ENCODE peak calls at places on chromosomes 5 and 9, in four cellular contexts. One of them, this sample, is unnamed.

GRCh38 chr5:3143382-3143781 is 391.9 kb upstream of the IRX2 start:
- DNase-seq in GM23248: no peak
- DNase-seq in stomach: no peak
- DNase-seq in Karpas-422: no peak
- DNase-seq in this sample: no peak

GRCh38 chr9:126326228-126327015 is at the start of gene MVB12B:
- DNase-seq in Karpas-422: no peak
- DNase-seq in stomach: peak; percentile 53
- DNase-seq in GM23248: peak; percentile 68
- DNase-seq in this sample: peak; percentile 42

GRCh38 chr5:1187234-1187949 is 14.0 kb upstream of the SLC6A19 start:
- DNase-seq in stomach: no peak
- DNase-seq in Karpas-422: no peak
- DNase-seq in GM23248: no peak
- DNase-seq in this sample: peak; percentile 1

GRCh38 chr9:117783828-117784227 is 79.6 kb downstream of the TLR4 start:
- DNase-seq in GM23248: no peak
- DNase-seq in stomach: peak; percentile 26
- DNase-seq in Karpas-422: peak; percentile 65
- DNase-seq in this sample: no peak

GRCh38 chr5:176530983-176531901 is 6.0 kb downstream of the RNF44 start:
- DNase-seq in stomach: no peak
- DNase-seq in GM23248: peak; percentile 46
- DNase-seq in Karpas-422: no peak
- DNase-seq in this sample: peak; percentile 64

GRCh38 chr5:78964889-78965288 is 20.2 kb downstream of the ARSB start:
- DNase-seq in Karpas-422: peak; percentile 49
- DNase-seq in GM23248: peak; percentile 79
- DNase-seq in stomach: no peak
- DNase-seq in this sample: no peak

GRCh38 chr5:100668511-100668910 is 133.3 kb downstream of the FAM174A start:
- DNase-seq in stomach: no peak
- DNase-seq in GM23248: peak; percentile 30
- DNase-seq in Karpas-422: no peak
- DNase-seq in this sample: no peak

GRCh38 chr9:121252104-121252851 is 15.7 kb upstream of the GSN start:
- DNase-seq in GM23248: no peak
- DNase-seq in stomach: no peak
- DNase-seq in Karpas-422: no peak
- DNase-seq in this sample: no peak

GRCh38 chr5:36685631-36686147 is 79.3 kb downstream of the SLC1A3 start:
- DNase-seq in stomach: no peak
- DNase-seq in GM23248: peak; percentile 47
- DNase-seq in Karpas-422: no peak
- DNase-seq in this sample: no peak

GRCh38 chr5:91291628-91292569 is 91.2 kb downstream of the ARRDC3 start:
- DNase-seq in stomach: no peak
- DNase-seq in GM23248: no peak
- DNase-seq in Karpas-422: no peak
- DNase-seq in this sample: no peak

GRCh38 chr9:33244150-33244784 is 4.3 kb downstream of the SPINK4 start:
- DNase-seq in Karpas-422: no peak
- DNase-seq in stomach: no peak
- DNase-seq in GM23248: no peak
- DNase-seq in this sample: no peak

GRCh38 chr5:56693220-56693579 is 122.1 kb upstream of the MAP3K1 start:
- DNase-seq in GM23248: no peak
- DNase-seq in Karpas-422: no peak
- DNase-seq in stomach: no peak
- DNase-seq in this sample: no peak

GRCh38 chr9:136160321-136160938 is 41.8 kb upstream of the TMEM250 start:
- DNase-seq in GM23248: no peak
- DNase-seq in Karpas-422: no peak
- DNase-seq in stomach: no peak
- DNase-seq in this sample: no peak

GRCh38 chr5:105639068-105639467 is 2031.7 kb downstream of the EFNA5 start:
- DNase-seq in GM23248: no peak
- DNase-seq in stomach: no peak
- DNase-seq in Karpas-422: no peak
- DNase-seq in this sample: no peak

DNA sequence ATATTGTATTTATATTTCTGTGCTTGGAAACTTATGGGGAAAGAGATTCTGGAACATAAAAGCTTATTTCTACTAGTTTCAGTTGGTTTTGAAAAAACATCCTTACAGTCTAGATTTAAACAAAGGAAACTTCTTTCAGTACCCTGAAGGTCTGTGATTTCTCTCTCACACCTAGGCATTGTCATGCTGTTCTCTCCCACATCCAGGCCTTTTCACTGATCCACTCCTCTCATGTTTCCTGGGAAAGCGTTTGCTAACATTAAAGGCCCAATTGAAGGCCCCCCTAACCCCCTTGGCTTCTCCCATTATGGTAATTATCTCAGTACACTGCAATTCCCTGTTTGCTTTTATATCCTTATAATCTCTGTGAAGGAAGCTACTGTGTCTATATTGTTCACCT is 856 bp upstream of the PCDHGA3 start:
- DNase-seq in stomach: no peak
- DNase-seq in Karpas-422: no peak
- DNase-seq in GM23248: no peak
- DNase-seq in this sample: no peak
- H3K9me3 ChIP-seq in stomach: peaks cover 100% of the 10 kb centered on the region
- H3K9me3 ChIP-seq in Karpas-422: no peaks in the 10 kb centered on the region
- H3K9me3 ChIP-seq in GM23248: no peaks in the 10 kb centered on the region
- H3K9me3 ChIP-seq in this sample: peaks cover 2% of the 10 kb centered on the region

GRCh38 chr9:113738506-113738897 is 137.6 kb upstream of the ZNF618 start:
- DNase-seq in GM23248: peak; percentile 12
- DNase-seq in Karpas-422: no peak
- DNase-seq in stomach: no peak
- DNase-seq in this sample: no peak
- H3K27me3 ChIP-seq in GM23248: peaks cover 31% of the 10 kb centered on the region
- H3K27me3 ChIP-seq in Karpas-422: no peaks in the 10 kb centered on the region
- H3K27me3 ChIP-seq in stomach: no peaks in the 10 kb centered on the region
- H3K27me3 ChIP-seq in this sample: peaks cover 2% of the 10 kb centered on the region

DNA sequence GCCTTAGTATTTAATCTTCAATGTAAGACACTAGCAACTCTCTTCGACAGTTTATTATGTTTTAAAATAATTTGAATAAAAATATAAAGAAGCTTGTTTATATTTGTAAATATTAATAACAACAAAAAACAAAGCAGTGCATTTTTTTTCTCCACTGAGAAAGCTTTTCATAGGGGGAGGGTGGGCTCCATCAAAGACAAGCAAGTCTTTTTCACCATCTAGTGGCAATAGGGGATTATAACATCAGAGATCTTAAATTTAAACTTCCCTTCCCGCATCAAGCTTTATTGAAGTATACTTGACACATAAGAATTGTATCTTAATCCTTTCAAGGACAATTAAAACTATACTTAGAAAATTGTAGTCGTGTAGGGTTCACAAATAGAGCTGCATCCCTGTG is 9.3 kb upstream of the OR13F1 start:
- DNase-seq in stomach: no peak
- DNase-seq in Karpas-422: peak; percentile 63
- DNase-seq in GM23248: peak; percentile 15
- DNase-seq in this sample: no peak
- H3K4me3 ChIP-seq in stomach: no peak overlapping the region
- H3K4me3 ChIP-seq in Karpas-422: no peak overlapping the region
- H3K4me3 ChIP-seq in GM23248: no peak overlapping the region
- H3K4me3 ChIP-seq in this sample: no peak overlapping the region

GRCh38 chr5:141261238-141261546 is 16.0 kb downstream of the PCDHB15 start:
- DNase-seq in stomach: no peak
- DNase-seq in Karpas-422: no peak
- DNase-seq in GM23248: no peak
- DNase-seq in this sample: no peak

GRCh38 chr5:141258464-141258863 is 13.3 kb downstream of the PCDHB15 start:
- DNase-seq in stomach: no peak
- DNase-seq in Karpas-422: no peak
- DNase-seq in GM23248: no peak
- DNase-seq in this sample: no peak

GRCh38 chr5:141258948-141259347 is 13.8 kb downstream of the PCDHB15 start:
- DNase-seq in GM23248: no peak
- DNase-seq in Karpas-422: no peak
- DNase-seq in stomach: no peak
- DNase-seq in this sample: no peak

GRCh38 chr5:141260458-141261237 is 15.5 kb downstream of the PCDHB15 start:
- DNase-seq in stomach: no peak
- DNase-seq in Karpas-422: peak; percentile 48
- DNase-seq in GM23248: peak; percentile 27
- DNase-seq in this sample: no peak
- H3K9me3 ChIP-seq in stomach: peaks cover 100% of the 10 kb centered on the region
- H3K9me3 ChIP-seq in Karpas-422: peaks cover 61% of the 10 kb centered on the region
- H3K9me3 ChIP-seq in GM23248: peaks cover 20% of the 10 kb centered on the region
- H3K9me3 ChIP-seq in this sample: peaks cover 71% of the 10 kb centered on the region

GRCh38 chr5:144203750-144204596 is 33.3 kb downstream of the KCTD16 start:
- DNase-seq in stomach: peak; percentile 42
- DNase-seq in GM23248: peak; percentile 75
- DNase-seq in Karpas-422: peak; percentile 84
- DNase-seq in this sample: no peak
- H3K27me3 ChIP-seq in stomach: no peaks in the 10 kb centered on the region
- H3K27me3 ChIP-seq in GM23248: peaks cover 16% of the 10 kb centered on the region
- H3K27me3 ChIP-seq in Karpas-422: no peaks in the 10 kb centered on the region
- H3K27me3 ChIP-seq in this sample: peaks cover 23% of the 10 kb centered on the region

GRCh38 chr9:83191154-83191553 is 128.2 kb upstream of the RASEF start:
- DNase-seq in stomach: no peak
- DNase-seq in Karpas-422: no peak
- DNase-seq in GM23248: no peak
- DNase-seq in this sample: no peak

GRCh38 chr9:83188272-83188671 is 125.3 kb upstream of the RASEF start:
- DNase-seq in stomach: no peak
- DNase-seq in GM23248: no peak
- DNase-seq in Karpas-422: no peak
- DNase-seq in this sample: no peak

GRCh38 chr9:83182071-83182470 is 119.1 kb upstream of the RASEF start:
- DNase-seq in GM23248: no peak
- DNase-seq in Karpas-422: no peak
- DNase-seq in stomach: no peak
- DNase-seq in this sample: no peak

GRCh38 chr9:83186354-83186753 is 123.4 kb upstream of the RASEF start:
- DNase-seq in Karpas-422: no peak
- DNase-seq in stomach: no peak
- DNase-seq in GM23248: no peak
- DNase-seq in this sample: no peak

GRCh38 chr9:83185517-83186192 is 122.7 kb upstream of the RASEF start:
- DNase-seq in stomach: no peak
- DNase-seq in GM23248: no peak
- DNase-seq in Karpas-422: no peak
- DNase-seq in this sample: no peak
- H3K4me3 ChIP-seq in stomach: no peak overlapping the region
- H3K4me3 ChIP-seq in GM23248: no peak overlapping the region
- H3K4me3 ChIP-seq in Karpas-422: no peak overlapping the region
- H3K4me3 ChIP-seq in this sample: no peak overlapping the region

GRCh38 chr9:10447036-10447435 is 165.8 kb downstream of the PTPRD start:
- DNase-seq in stomach: no peak
- DNase-seq in Karpas-422: no peak
- DNase-seq in GM23248: no peak
- DNase-seq in this sample: no peak
- H3K9me3 ChIP-seq in stomach: peaks cover 6% of the 10 kb centered on the region
- H3K9me3 ChIP-seq in Karpas-422: peaks cover 32% of the 10 kb centered on the region
- H3K9me3 ChIP-seq in GM23248: peaks cover 5% of the 10 kb centered on the region
- H3K9me3 ChIP-seq in this sample: no peaks in the 10 kb centered on the region

DNA sequence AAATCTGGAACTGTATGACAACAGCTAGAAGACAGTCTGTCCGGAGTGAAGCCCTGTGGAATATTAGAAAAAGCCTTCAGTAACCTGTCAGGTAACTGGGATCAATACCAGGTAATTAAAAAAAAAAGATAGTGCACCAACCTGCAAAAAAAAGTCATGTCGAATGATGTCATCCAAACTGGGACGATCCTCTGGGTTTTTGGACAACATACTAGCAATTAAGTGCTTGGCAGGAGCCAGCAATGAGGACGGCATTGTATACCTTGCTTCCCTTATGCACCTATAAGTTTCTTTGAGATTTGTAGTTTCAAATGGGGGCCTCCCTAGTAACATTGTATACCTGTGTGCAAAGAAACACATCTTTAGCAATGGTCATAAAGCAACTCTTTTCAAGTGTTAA is 2.8 kb downstream of the PLK2 start:
- DNase-seq in GM23248: no peak
- DNase-seq in stomach: no peak
- DNase-seq in Karpas-422: no peak
- DNase-seq in this sample: no peak
- H3K27me3 ChIP-seq in GM23248: no peaks in the 10 kb centered on the region
- H3K27me3 ChIP-seq in stomach: no peaks in the 10 kb centered on the region
- H3K27me3 ChIP-seq in Karpas-422: no peaks in the 10 kb centered on the region
- H3K27me3 ChIP-seq in this sample: no peaks in the 10 kb centered on the region